ENCODE peak calls at places on chromosome 17, in seven cellular contexts. F is SK-N-SH, X is left ventricle myocardium inferior, H is uterus, E is heart left ventricle, Y is OCI-LY7, C is cardiac muscle cell. P is an unnamed sample.

GRCh38 chr17:16977932-16978331 is 6.0 kb upstream of the TNFRSF13B start:
- DNase-seq in Y (no peak), X (no peak), F (no peak), E (no peak), H (no peak), C (no peak), P (no peak)

GRCh38 chr17:37848690-37849616 is 75.3 kb upstream of the TBC1D3K start:
- DNase-seq in X (no peak), E (no peak), C (no peak), H (no peak), Y (no peak), F (no peak), P (no peak)

GRCh38 chr17:68175416-68175815 is 72.4 kb upstream of the AMZ2 start:
- DNase-seq in H (no peak), X (no peak), E (no peak), Y (no peak), C (no peak), F (no peak), P (no peak)

GRCh38 chr17:55264273-55264639 is 504 bp upstream of the HLF start:
- DNase-seq in C (no peak), H (no peak), Y (no peak), X (no peak), F (peak; percentile 62), E (no peak), P (no peak)

GRCh38 chr17:60269417-60269816 is 119.6 kb downstream of the CA4 start:
- DNase-seq in C (no peak), F (no peak), Y (no peak), H (no peak), X (no peak), E (no peak), P (no peak)

GRCh38 chr17:74842599-74843351 is 16.9 kb downstream of the GRIN2C start:
- DNase-seq in C (peak; percentile 79), Y (no peak), F (peak; percentile 99), X (peak; percentile 76), H (peak; percentile 40), E (peak; percentile 89), P (no peak)

GRCh38 chr17:7213895-7214299 is 5.7 kb downstream of the DLG4 start:
- DNase-seq in H (peak; percentile 87), Y (peak; percentile 86), E (peak; percentile 77), F (peak; percentile 86), X (peak; percentile 52), C (peak; percentile 91), P (peak; percentile 56)

GRCh38 chr17:3771140-3771539 is 29.8 kb downstream of the ITGAE start:
- DNase-seq in H (no peak), E (no peak), C (no peak), Y (no peak), X (no peak), F (no peak), P (no peak)

GRCh38 chr17:60473788-60474187 is 51.5 kb downstream of the CHCT1 start:
- DNase-seq in Y (no peak), F (peak; percentile 39), E (no peak), H (no peak), C (no peak), X (no peak), P (no peak)

GRCh38 chr17:61538480-61538879 is 52.5 kb downstream of the NACA2 start:
- DNase-seq in E (no peak), X (no peak), Y (no peak), C (no peak), F (no peak), H (no peak), P (no peak)

GRCh38 chr17:64157669-64158180 is 27.8 kb upstream of the ERN1 start:
- DNase-seq in E (no peak), C (no peak), X (no peak), H (no peak), F (no peak), Y (no peak), P (no peak)

GRCh38 chr17:56119191-56119590 is 34.1 kb upstream of the ANKFN1 start:
- DNase-seq in E (no peak), F (no peak), C (no peak), Y (no peak), X (no peak), H (no peak), P (no peak)

GRCh38 chr17:6713918-6714271 is 726 bp upstream of the SLC13A5 start:
- DNase-seq in X (no peak), C (no peak), H (no peak), E (no peak), F (no peak), Y (no peak), P (no peak)

GRCh38 chr17:50807014-50807413 is 28.4 kb upstream of the WFIKKN2 start:
- DNase-seq in C (no peak), F (no peak), E (no peak), X (no peak), Y (no peak), H (no peak), P (no peak)

GRCh38 chr17:81901167-81902022 is 643 bp upstream of the NPB start:
- DNase-seq in C (no peak), Y (no peak), E (no peak), F (no peak), H (no peak), X (no peak), P (no peak)

GRCh38 chr17:65515959-65516948 is 45.2 kb downstream of the AXIN2 start:
- DNase-seq in E (no peak), C (no peak), H (no peak), F (no peak), X (no peak), Y (no peak), P (no peak)

GRCh38 chr17:31513731-31514427 is 122.4 kb downstream of the RAB11FIP4 start:
- DNase-seq in X (no peak), Y (no peak), F (no peak), E (no peak), H (no peak), C (no peak), P (no peak)

GRCh38 chr17:63446218-63446980 is at the start of gene CYB561:
- DNase-seq in F (peak; percentile 97), X (peak; percentile 75), Y (no peak), H (peak; percentile 65), C (no peak), E (peak; percentile 82), P (no peak)

GRCh38 chr17:78426293-78426879 is 47.9 kb downstream of the PGS1 start:
- DNase-seq in C (no peak), E (no peak), X (no peak), H (no peak), F (no peak), Y (no peak), P (no peak)

GRCh38 chr17:8052256-8053252 is 13.7 kb downstream of the ALOX15B start:
- DNase-seq in X (no peak), Y (no peak), H (no peak), C (no peak), F (no peak), E (no peak), P (no peak)

DNA sequence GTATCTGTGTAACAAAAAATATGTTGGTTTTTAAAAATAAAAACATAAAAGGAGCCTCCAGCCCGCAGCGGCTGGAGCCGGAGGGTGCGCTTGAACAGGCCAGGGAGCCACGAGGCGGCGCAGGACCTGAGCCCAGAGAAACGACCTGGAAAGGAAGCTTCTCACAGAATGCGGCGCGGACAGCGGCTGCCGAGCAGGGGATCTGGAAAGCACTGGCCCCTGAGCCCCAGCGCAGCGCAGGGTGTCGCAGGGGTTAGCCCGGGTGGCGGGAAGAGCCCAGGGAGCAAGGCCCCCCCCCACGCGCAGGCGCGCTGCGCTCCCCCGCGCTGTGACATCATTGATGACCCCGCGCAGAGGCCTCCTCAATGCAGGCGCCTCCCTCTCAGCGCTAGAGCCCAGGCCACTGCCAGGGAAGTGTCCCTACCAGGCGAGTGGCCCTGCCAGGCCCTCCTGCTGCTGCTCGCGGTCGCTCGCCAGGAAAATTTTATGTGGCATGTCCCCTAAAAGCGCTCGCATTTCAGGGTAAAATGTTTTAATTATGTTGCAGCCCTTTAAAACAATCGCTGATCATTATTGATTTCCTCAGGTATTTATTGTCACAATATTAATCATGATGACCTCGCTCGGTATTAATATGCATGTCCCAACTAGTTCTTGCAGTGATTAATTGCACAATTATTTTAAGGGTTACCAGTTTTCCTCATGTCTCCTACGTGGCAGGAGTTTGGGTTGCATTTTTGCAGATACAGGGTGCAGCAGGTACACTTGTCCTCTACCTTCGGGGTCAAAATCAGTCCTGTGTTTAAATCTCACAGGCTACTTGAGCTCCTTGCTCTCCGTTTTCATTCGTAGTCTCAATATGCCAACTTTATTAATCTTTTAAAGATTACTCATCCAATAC is 134.2 kb downstream of the USP22 start:
- DNase-seq in E (peak; percentile 95), Y (peak; percentile 6), X (peak; percentile 91), F (peak; percentile 98), C (peak; percentile 92), H (peak; percentile 85), P (peak; percentile 40)
- TF ChIP-seq CTCF in E (peak; percentile 73), Y (peak; percentile 36), X (peak; percentile 75), F (peak; percentile 75), C (peak; percentile 79), H (peak; percentile 89), P (peak; percentile 50)

GRCh38 chr17:39534768-39535405 is 72.8 kb downstream of the NEUROD2 start:
- DNase-seq in Y (no peak), F (no peak), X (no peak), H (no peak), C (no peak), E (no peak), P (no peak)

GRCh38 chr17:39533891-39534290 is 72.6 kb downstream of the CDK12 start:
- DNase-seq in E (no peak), Y (no peak), H (no peak), F (no peak), X (no peak), C (no peak), P (no peak)

GRCh38 chr17:39530513-39530912 is 69.2 kb downstream of the CDK12 start:
- DNase-seq in C (no peak), E (no peak), H (no peak), X (no peak), Y (no peak), F (no peak), P (no peak)

GRCh38 chr17:39529455-39529854 is 68.2 kb downstream of the CDK12 start:
- DNase-seq in H (no peak), Y (no peak), X (no peak), E (no peak), C (no peak), F (no peak), P (no peak)

GRCh38 chr17:39531252-39531651 is 70.0 kb downstream of the CDK12 start:
- DNase-seq in H (no peak), X (no peak), Y (no peak), F (no peak), C (no peak), E (no peak), P (no peak)
- H3K36me3 ChIP-seq in H (no peaks in the 10 kb centered on the region), X (peaks cover 42% of the 10 kb centered on the region), Y (peaks cover 78% of the 10 kb centered on the region), F (peaks cover 60% of the 10 kb centered on the region), C (peaks cover 46% of the 10 kb centered on the region), E (peaks cover 56% of the 10 kb centered on the region), P (peaks cover 26% of the 10 kb centered on the region)

GRCh38 chr17:10018461-10018891 is 113.4 kb upstream of the RCVRN start:
- DNase-seq in E (no peak), F (no peak), X (no peak), H (no peak), C (no peak), Y (no peak), P (no peak)
- H3K4me1 ChIP-seq in E (peaks cover 2% of the 10 kb centered on the region), F (no peaks in the 10 kb centered on the region), X (peaks cover 90% of the 10 kb centered on the region), H (no peaks in the 10 kb centered on the region), C (no peaks in the 10 kb centered on the region), Y (no peaks in the 10 kb centered on the region), P (no peaks in the 10 kb centered on the region)

DNA sequence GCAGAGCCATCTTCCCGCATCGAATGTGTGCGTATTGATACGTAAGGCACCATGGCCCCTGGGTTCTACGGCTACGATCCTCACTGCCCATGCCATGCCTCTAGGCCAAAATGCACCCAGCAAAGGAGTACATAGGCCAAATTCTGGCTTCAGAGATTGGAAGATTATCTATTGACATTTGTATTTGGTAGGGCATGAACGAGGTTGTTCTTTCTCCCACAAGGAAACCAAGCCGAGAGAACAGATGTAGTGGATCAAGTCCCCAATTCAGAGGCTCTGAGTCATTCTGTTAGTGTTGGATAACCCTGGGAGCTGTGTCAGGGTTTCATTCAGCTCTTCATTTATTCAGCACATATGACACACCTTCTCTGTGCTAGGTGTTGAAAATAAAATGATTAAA is 36.5 kb downstream of the HOXB1 start:
- DNase-seq in F (no peak), H (no peak), C (no peak), X (no peak), Y (no peak), E (no peak), P (no peak)
- TF ChIP-seq CTCF in F (no peak), H (no peak), C (no peak), X (no peak), Y (no peak), E (no peak), P (no peak)

P was measured in thoracic aorta.